ENCODE peak calls at places on chromosomes 11 and 22, in four cellular contexts. S, X, K and D are unnamed samples.

GRCh38 chr11:74280494-74280893 is 30.9 kb downstream of the P4HA3 start:
- DNase-seq in X (no peak), K (no peak), S (no peak), D (no peak)

GRCh38 chr11:888290-889212 is 22.1 kb downstream of the CHID1 start:
- DNase-seq in S (no peak), X (no peak), K (no peak), D (no peak)

GRCh38 chr22:45195616-45196015 is 31.9 kb downstream of the NUP50 start:
- DNase-seq in X (no peak), K (no peak), S (no peak), D (no peak)

GRCh38 chr11:114040706-114041211 is 18.8 kb upstream of the ZBTB16 start:
- DNase-seq in X (no peak), S (no peak), K (peak; percentile 27), D (no peak)

GRCh38 chr22:33321466-33321865 is 263.3 kb upstream of the SYN3 start:
- DNase-seq in K (no peak), S (peak; percentile 45), X (no peak), D (no peak)

GRCh38 chr11:129576652-129577051 is 201.0 kb downstream of the BARX2 start:
- DNase-seq in K (no peak), S (no peak), X (no peak), D (no peak)

GRCh38 chr11:70503878-70504240 is 105.5 kb downstream of the CTTN start:
- DNase-seq in X (peak; percentile 26), K (no peak), S (no peak), D (no peak)

GRCh38 chr11:21177379-21177778 is 508.0 kb downstream of the NELL1 start:
- DNase-seq in S (no peak), K (no peak), X (no peak), D (no peak)

GRCh38 chr11:75740681-75741080 is 23.0 kb downstream of the MOGAT2 start:
- DNase-seq in X (no peak), K (no peak), S (no peak), D (no peak)

GRCh38 chr22:46673677-46674236 is 53.6 kb downstream of the GRAMD4 start:
- DNase-seq in X (no peak), S (no peak), K (no peak), D (no peak)

GRCh38 chr22:38069372-38070249 is 12.4 kb downstream of the PICK1 start:
- DNase-seq in S (no peak), X (peak; percentile 61), K (no peak), D (peak; percentile 58)

GRCh38 chr22:42473484-42474193 is 41.4 kb upstream of the NFAM1 start:
- DNase-seq in X (peak; percentile 42), K (peak; percentile 53), S (no peak), D (no peak)

GRCh38 chr11:130561441-130561881 is 113.0 kb downstream of the ADAMTS15 start:
- DNase-seq in K (no peak), X (no peak), S (no peak), D (no peak)

GRCh38 chr11:3022300-3022967 is 30.3 kb upstream of the NAP1L4 start:
- DNase-seq in K (no peak), X (no peak), S (peak; percentile 38), D (no peak)

GRCh38 chr11:122977455-122978302 is 4.0 kb downstream of the BSX start:
- DNase-seq in K (no peak), S (no peak), X (no peak), D (peak; percentile 68)

GRCh38 chr11:21806982-21807749 is 385.7 kb upstream of the ANO5 start:
- DNase-seq in X (no peak), S (no peak), K (no peak), D (no peak)

GRCh38 chr11:1948389-1948788 is 1.3 kb downstream of the MRPL23 start:
- DNase-seq in X (no peak), K (no peak), S (no peak), D (no peak)

GRCh38 chr11:96257972-96258951 is 84.7 kb downstream of the MAML2 start:
- DNase-seq in X (no peak), K (no peak), S (no peak), D (no peak)

GRCh38 chr22:36850682-36851081 is 10.1 kb upstream of the NCF4 start:
- DNase-seq in S (no peak), K (no peak), X (no peak), D (no peak)

GRCh38 chr22:36852056-36852973 is 8.5 kb upstream of the NCF4 start:
- DNase-seq in K (no peak), S (no peak), X (no peak), D (no peak)

GRCh38 chr22:36855478-36855877 is 5.3 kb upstream of the NCF4 start:
- DNase-seq in S (no peak), X (no peak), K (no peak), D (no peak)

GRCh38 chr22:36856121-36856791 is 4.5 kb upstream of the NCF4 start:
- DNase-seq in X (peak; percentile 77), K (peak; percentile 66), S (no peak), D (peak; percentile 94)

DNA sequence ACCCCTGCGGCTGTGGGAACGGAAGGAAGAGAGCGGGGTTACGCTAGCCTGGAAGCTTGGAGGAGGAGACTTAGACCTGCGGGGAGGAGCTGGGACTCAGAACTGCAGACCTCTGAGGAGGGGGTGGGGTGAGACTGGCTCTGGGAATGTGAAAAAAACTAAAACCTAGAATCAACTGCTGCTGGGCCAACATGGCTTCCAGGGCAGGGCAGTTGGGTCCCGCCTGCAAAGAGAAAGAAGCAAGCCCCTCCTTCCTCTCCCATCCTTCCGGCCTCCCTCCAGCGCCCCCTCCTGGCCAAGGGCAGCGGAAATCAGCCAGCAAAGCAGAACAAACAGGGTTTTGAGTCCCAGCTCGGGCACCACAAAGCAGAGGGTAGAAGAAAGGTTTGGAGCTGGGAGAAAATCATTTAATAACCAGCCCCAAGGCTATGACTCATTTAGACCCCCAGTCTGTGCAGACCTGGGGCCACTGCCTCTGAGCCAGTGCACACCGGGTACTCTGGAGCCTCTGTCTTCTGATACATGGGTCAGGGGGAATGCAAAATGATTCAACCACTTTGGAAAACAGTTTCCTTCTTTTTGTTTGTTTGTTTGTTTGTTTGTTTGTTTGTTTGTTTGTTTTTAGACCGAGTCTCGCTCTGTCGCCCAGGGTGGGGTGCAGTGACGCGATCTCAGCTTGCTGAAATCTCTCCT is 7.3 kb upstream of the NCF4 start:
- DNase-seq in K (peak; percentile 25), X (peak; percentile 72), S (no peak), D (peak; percentile 93)
- TF ChIP-seq CTCF in K (peak; percentile 47), X (peak; percentile 78), S (peak; percentile 75), D (peak; percentile 80)

DNA sequence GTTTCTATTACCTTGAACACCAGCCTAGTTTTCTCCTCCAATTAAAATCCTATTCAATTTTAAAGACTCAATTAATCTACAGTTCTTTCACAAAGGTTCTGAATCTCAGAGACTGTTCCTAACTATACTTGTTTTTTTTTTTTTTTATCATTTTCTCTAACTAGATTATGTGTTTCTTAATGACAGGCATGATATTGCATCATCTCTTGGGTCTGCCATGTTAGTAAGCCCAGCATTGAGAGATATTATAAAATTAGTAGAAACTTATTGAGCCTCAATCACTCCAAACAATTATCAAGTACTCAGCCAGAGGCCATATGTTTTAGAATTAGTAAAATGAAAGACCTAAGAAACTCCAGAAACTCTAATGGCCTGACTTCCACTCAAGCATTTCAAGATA is 28.1 kb upstream of the SLC5A12 start:
- DNase-seq in K (no peak), S (no peak), X (no peak), D (no peak)
- TF ChIP-seq ESRRA in K (no peak), S (no peak), X (no peak), D (no peak)

GRCh38 chr11:120465921-120466534 is 45.5 kb upstream of the GRIK4 start:
- DNase-seq in X (no peak), K (no peak), S (no peak), D (no peak)

GRCh38 chr11:120473486-120473885 is 38.1 kb upstream of the GRIK4 start:
- DNase-seq in X (no peak), K (no peak), S (no peak), D (no peak)

GRCh38 chr11:120467627-120468026 is 43.9 kb upstream of the GRIK4 start:
- DNase-seq in X (no peak), K (no peak), S (no peak), D (no peak)

GRCh38 chr11:120471131-120471530 is 40.4 kb upstream of the GRIK4 start:
- DNase-seq in K (no peak), X (no peak), S (no peak), D (no peak)
- TF ChIP-seq ETV6 in K (no peak), X (no peak), S (no peak), D (no peak)

GRCh38 chr11:81707881-81708280 is 1025.8 kb downstream of the FAM181B start:
- DNase-seq in S (no peak), K (no peak), X (no peak), D (peak; percentile 28)
- TF ChIP-seq CTCF in S (peak; percentile 52), K (no peak), X (no peak), D (peak; percentile 51)

DNA sequence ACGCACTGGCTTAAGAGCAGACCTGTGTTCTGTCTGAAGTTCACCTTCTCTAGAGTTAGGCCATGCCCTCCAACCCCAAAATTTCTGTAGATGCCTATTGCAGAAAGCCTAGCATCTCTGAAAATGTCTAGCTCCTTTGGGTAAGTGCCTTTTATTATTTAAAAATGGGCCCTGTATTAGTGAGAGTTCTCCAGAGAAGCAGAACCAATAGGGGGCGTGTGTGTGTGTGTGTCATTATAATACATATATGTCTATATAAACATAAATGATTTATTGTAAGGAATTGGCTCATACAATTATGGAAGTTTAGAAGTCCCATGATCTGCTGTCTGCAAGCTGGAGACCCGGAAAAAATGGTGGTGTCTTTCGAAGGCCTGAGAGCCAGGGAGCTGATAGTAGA is 144.7 kb downstream of the TTC17 start:
- DNase-seq in S (no peak), X (no peak), K (no peak), D (no peak)
- TF ChIP-seq ESRRA in S (no peak), X (no peak), K (no peak), D (no peak)

DNA sequence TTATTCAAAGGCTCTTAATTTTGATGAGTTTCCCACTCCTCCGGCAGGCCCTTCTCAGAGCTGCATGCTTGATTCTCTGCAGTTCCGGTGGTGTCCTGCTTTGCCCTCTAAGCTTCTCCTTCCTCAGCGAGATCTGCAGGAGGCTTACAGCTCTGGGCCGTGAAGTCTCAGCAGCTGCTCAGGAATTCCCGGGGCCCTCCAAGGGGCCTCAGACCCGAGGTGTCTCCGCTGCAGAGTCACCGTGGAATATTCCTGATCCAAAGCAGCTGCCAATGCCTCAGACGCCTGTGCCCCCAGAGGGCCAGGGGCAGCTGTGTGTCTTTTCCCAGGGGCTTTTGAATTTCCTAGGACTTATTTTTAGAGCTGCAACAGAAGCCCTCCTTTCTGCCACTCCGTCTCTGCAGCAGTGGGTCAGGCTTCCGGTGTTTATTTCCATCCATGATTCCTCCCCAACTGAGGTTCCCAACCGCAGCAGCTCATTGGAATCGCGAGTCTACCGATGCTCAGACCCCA is 37.2 kb downstream of the RPS6KA4 start:
- DNase-seq in X (no peak), S (no peak), K (no peak), D (peak; percentile 48)
- TF ChIP-seq ETV6 in X (no peak), S (no peak), K (no peak), D (peak; percentile 34)